ENCODE peak calls at places on chromosomes 7 and 10, in nine cellular contexts. L is ovary, M is testis, P is adrenal gland, E is A549, Q is IMR-90, I is uterus, B is GM12878, T is sigmoid colon. D is an unnamed sample.
A peak's percentile ranks its signal among the peaks of the same experiment; 100 is the strongest.

GRCh38 chr10:130061760-130062159 is 48.9 kb downstream of the C10orf143 start:
- DNase-seq in M (no peak), T (no peak), I (no peak), P (no peak), Q (no peak), L (no peak), B (no peak), E (no peak), D (no peak)

GRCh38 chr10:42783181-42783549 is 570 bp downstream of the BMS1 start:
- DNase-seq in E (peak; percentile 28), M (peak; percentile 64), Q (peak; percentile 74), B (no peak), L (no peak), P (peak; percentile 46), I (no peak), T (no peak), D (no peak)

GRCh38 chr10:7610651-7611389 is 55.9 kb downstream of the ITIH5 start:
- DNase-seq in Q (peak; percentile 70), T (peak; percentile 84), P (no peak), E (no peak), I (peak; percentile 74), L (peak; percentile 78), M (no peak), B (no peak), D (no peak)

GRCh38 chr10:24344279-24344678 is 135.3 kb downstream of the KIAA1217 start:
- DNase-seq in P (no peak), L (no peak), E (no peak), B (no peak), T (no peak), Q (peak; percentile 98), I (no peak), M (no peak), D (no peak)

GRCh38 chr10:1645896-1646295 is 91.4 kb downstream of the ADARB2 start:
- DNase-seq in I (no peak), T (peak; percentile 20), B (no peak), L (no peak), Q (no peak), M (no peak), P (no peak), E (no peak), D (no peak)

GRCh38 chr7:158814637-158815036 is 14.7 kb downstream of the ESYT2 start:
- DNase-seq in I (no peak), E (no peak), B (no peak), L (no peak), Q (no peak), P (no peak), M (no peak), T (no peak), D (no peak)

GRCh38 chr10:33886299-33886698 is 551.8 kb upstream of the NRP1 start:
- DNase-seq in M (no peak), E (no peak), Q (no peak), B (no peak), I (no peak), P (no peak), T (no peak), L (no peak), D (no peak)

GRCh38 chr7:93843260-93843659 is 47.3 kb downstream of the TFPI2 start:
- DNase-seq in M (no peak), B (no peak), L (no peak), E (no peak), P (no peak), Q (peak; percentile 9), T (no peak), I (no peak), D (no peak)

GRCh38 chr10:92757066-92757716 is 67.4 kb downstream of the HHEX start:
- DNase-seq in I (peak; percentile 77), M (peak; percentile 70), L (peak; percentile 47), T (peak; percentile 97), P (peak; percentile 75), E (peak; percentile 61), B (peak; percentile 75), Q (peak; percentile 82), D (peak; percentile 92)
- TF ChIP-seq CTCF in I (no peak), M (no peak), L (no peak), T (no peak), P (no peak), E (no peak), B (peak; percentile 46), Q (peak; percentile 21), D (no peak)

GRCh38 chr10:119520283-119520682 is 22.2 kb downstream of the RGS10 start:
- DNase-seq in T (no peak), P (no peak), E (no peak), Q (no peak), B (no peak), I (no peak), L (no peak), M (no peak), D (peak; percentile 42)

GRCh38 chr10:119516381-119517234 is 25.9 kb downstream of the RGS10 start:
- DNase-seq in Q (no peak), P (peak; percentile 23), E (no peak), L (no peak), B (peak; percentile 69), T (no peak), I (no peak), M (no peak), D (peak; percentile 87)

GRCh38 chr10:119518176-119518575 is 24.3 kb downstream of the RGS10 start:
- DNase-seq in Q (no peak), L (no peak), M (no peak), T (no peak), B (no peak), I (no peak), E (no peak), P (no peak), D (peak; percentile 78)

GRCh38 chr10:119517235-119518141 is 25.0 kb downstream of the RGS10 start:
- DNase-seq in M (peak; percentile 31), I (no peak), P (peak; percentile 35), E (no peak), B (peak; percentile 59), T (no peak), L (no peak), Q (peak; percentile 63), D (peak; percentile 85)

GRCh38 chr10:119518936-119519335 is 23.6 kb downstream of the RGS10 start:
- DNase-seq in I (no peak), M (no peak), E (no peak), Q (no peak), B (no peak), L (no peak), P (no peak), T (no peak), D (peak; percentile 68)
- H3K4me1 ChIP-seq in I (no peaks in the 10 kb centered on the region), M (no peaks in the 10 kb centered on the region), E (peaks cover 7% of the 10 kb centered on the region), Q (peaks cover 19% of the 10 kb centered on the region), B (peaks cover 43% of the 10 kb centered on the region), L (no peaks in the 10 kb centered on the region), P (no peaks in the 10 kb centered on the region), T (no peaks in the 10 kb centered on the region), D (peaks cover 37% of the 10 kb centered on the region)

GRCh38 chr7:39624935-39625694 is 1.7 kb downstream of the RALA start:
- DNase-seq in I (no peak), M (no peak), T (no peak), L (no peak), Q (peak; percentile 52), B (no peak), E (no peak), P (no peak), D (no peak)

GRCh38 chr7:39621784-39622411 is 1.5 kb upstream of the RALA start:
- DNase-seq in M (no peak), B (no peak), P (no peak), I (no peak), Q (peak; percentile 35), T (no peak), E (no peak), L (no peak), D (no peak)

GRCh38 chr7:39624202-39624807 is 933 bp downstream of the RALA start:
- DNase-seq in P (peak; percentile 29), Q (no peak), T (no peak), I (no peak), E (peak; percentile 37), M (peak; percentile 39), L (no peak), B (no peak), D (no peak)

GRCh38 chr7:39622609-39623311 is 612 bp upstream of the RALA start:
- DNase-seq in E (no peak), P (no peak), L (no peak), Q (no peak), M (no peak), I (no peak), B (no peak), T (no peak), D (no peak)

DNA sequence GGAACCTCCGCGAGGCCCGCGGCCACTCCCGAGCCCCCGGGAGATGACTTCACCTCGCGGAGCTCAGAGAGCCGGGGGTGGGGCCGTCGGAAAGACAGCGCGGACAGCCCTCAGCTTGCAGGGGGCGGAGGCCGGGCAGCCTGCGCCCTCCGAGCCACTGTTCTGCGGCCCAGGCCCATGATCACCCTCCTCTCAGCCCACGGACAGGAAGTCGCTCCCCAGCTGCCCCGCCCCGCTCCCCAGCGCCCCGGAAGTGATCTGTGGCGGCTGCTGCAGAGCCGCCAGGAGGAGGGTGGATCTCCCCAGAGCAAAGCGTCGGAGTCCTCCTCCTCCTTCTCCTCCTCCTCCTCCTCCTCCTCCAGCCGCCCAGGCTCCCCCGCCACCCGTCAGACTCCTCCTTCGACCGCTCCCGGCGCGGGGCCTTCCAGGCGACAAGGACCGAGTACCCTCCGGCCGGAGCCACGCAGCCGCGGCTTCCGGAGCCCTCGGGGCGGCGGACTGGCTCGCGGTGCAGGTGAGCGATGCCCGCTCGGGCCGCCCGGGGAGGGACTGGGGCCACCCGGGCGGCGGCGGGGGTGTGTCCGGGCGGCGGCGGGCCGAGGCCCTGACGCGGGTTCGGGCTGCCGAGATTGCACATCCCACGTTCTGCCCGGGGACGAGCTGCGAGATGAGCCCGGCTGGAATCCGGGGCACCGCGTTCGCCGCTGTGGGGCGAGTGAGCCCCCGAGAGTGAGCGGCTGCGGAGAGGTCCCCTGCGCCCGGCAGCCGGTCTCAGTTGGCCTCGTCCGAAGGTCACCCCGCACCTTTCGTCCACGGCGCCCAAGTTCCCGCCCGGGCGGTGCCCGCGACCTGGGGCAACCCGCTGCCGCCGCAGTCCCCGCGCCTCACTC is at the start of gene RALA:
- DNase-seq in B (peak; percentile 48), P (peak; percentile 94), Q (peak; percentile 92), M (peak; percentile 95), L (peak; percentile 94), E (peak; percentile 93), T (peak; percentile 96), I (peak; percentile 94), D (peak; percentile 98)
- TF ChIP-seq POLR2A in B (peak; percentile 96), P (peak; percentile 53), Q (peak; percentile 93), M (peak; percentile 42), L (peak; percentile 65), E (peak; percentile 66), T (peak; percentile 62), I (peak; percentile 80), D (no peak)

GRCh38 chr7:46319841-46320240 is 398.8 kb upstream of the IGFBP3 start:
- DNase-seq in B (no peak), P (no peak), I (no peak), Q (peak; percentile 7), E (peak; percentile 33), T (no peak), M (no peak), L (no peak), D (no peak)

GRCh38 chr7:46317256-46317655 is 396.2 kb upstream of the IGFBP3 start:
- DNase-seq in B (no peak), Q (peak; percentile 46), M (no peak), E (no peak), L (no peak), P (no peak), T (no peak), I (no peak), D (no peak)

GRCh38 chr7:46320956-46321355 is 399.9 kb upstream of the IGFBP3 start:
- DNase-seq in B (no peak), L (no peak), Q (peak; percentile 26), E (no peak), I (no peak), P (no peak), M (no peak), T (no peak), D (no peak)

GRCh38 chr7:46311951-46312350 is 390.9 kb upstream of the IGFBP3 start:
- DNase-seq in M (no peak), E (no peak), B (no peak), T (no peak), P (no peak), I (no peak), L (no peak), Q (no peak), D (no peak)

DNA sequence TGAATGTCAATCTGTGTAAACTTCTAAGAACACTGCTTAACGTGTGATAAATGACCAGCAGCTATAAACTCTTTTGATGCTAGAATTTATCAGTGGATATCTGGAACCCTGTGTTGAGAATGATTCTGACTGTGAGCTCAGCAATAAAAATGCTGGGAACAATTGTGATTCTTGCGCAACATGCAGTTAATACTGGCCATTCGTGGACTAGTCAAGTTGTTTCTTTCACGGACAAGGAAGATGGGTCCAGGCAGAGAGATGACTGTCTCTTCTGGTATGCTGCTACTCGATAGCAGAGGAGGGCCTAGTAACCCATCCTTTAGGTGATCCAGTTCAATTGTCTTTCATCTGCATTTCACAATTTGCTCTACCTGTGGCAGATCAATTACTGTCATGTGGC is 394.8 kb upstream of the IGFBP3 start:
- DNase-seq in B (no peak), P (no peak), T (no peak), M (no peak), E (no peak), I (no peak), L (no peak), Q (peak; percentile 66), D (no peak)
- TF ChIP-seq CTCF in B (no peak), P (no peak), T (no peak), M (no peak), E (no peak), I (no peak), L (no peak), Q (no peak), D (no peak)